ENCODE peak calls at places on chromosome X, in ten cellular contexts. Z is lower leg skin; T is fibroblast of the aortic adventitia; L is A549; C is cardiac fibroblast; W is activated CD8-positive, alpha-beta T cell treated with anti-CD3 and anti-CD28 coated beads for 36 hours; N is breast epithelium; J is CD8-positive, alpha-beta T cell; Q is fibroblast of pulmonary artery; K is AG09309. R is an unnamed sample.
A peak's percentile ranks its signal among the peaks of the same experiment; 100 is the strongest.

GRCh38 chrX:73182502-73183114 is 32.0 kb downstream of the NAP1L2 start:
- DNase-seq in Z (no peak), T (no peak), L (no peak), C (no peak), W (no peak), N (no peak), J (no peak), Q (no peak), K (no peak), R (no peak)

GRCh38 chrX:44462851-44463250 is 79.8 kb downstream of the FUNDC1 start:
- DNase-seq in Z (peak; percentile 18), T (peak; percentile 6), L (no peak), C (peak; percentile 4), W (no peak), N (no peak), J (no peak), Q (peak; percentile 15), K (no peak), R (no peak)

GRCh38 chrX:119880076-119880475 is 8.4 kb downstream of the NDUFA1 start:
- DNase-seq in Z (no peak), T (no peak), L (no peak), C (no peak), W (peak; percentile 31), N (no peak), J (no peak), Q (no peak), K (no peak), R (no peak)

GRCh38 chrX:50469206-50469605 is 1.4 kb downstream of the DGKK start:
- DNase-seq in Z (no peak), T (no peak), L (no peak), C (no peak), W (no peak), N (no peak), J (no peak), Q (no peak), K (no peak), R (no peak)

GRCh38 chrX:9466115-9466495 is 1.2 kb downstream of the TBL1X start:
- DNase-seq in Z (peak; percentile 32), T (no peak), L (peak; percentile 32), C (peak; percentile 27), W (peak; percentile 37), N (no peak), J (peak; percentile 21), Q (no peak), K (no peak), R (no peak)

GRCh38 chrX:126064901-126065541 is 101.1 kb downstream of the DCAF12L2 start:
- DNase-seq in Z (no peak), T (no peak), L (no peak), C (no peak), W (no peak), N (no peak), J (peak; percentile 14), Q (no peak), K (no peak), R (no peak)

GRCh38 chrX:8341814-8342590 is 122.6 kb upstream of the VCX3B start:
- DNase-seq in Z (peak; percentile 13), T (no peak), L (no peak), C (peak; percentile 7), W (no peak), N (no peak), J (no peak), Q (peak; percentile 10), K (no peak), R (no peak)

GRCh38 chrX:54708404-54708803 is 89.7 kb downstream of the ITIH6 start:
- DNase-seq in Z (no peak), T (no peak), L (no peak), C (no peak), W (no peak), N (no peak), J (no peak), Q (no peak), K (no peak), R (no peak)

DNA sequence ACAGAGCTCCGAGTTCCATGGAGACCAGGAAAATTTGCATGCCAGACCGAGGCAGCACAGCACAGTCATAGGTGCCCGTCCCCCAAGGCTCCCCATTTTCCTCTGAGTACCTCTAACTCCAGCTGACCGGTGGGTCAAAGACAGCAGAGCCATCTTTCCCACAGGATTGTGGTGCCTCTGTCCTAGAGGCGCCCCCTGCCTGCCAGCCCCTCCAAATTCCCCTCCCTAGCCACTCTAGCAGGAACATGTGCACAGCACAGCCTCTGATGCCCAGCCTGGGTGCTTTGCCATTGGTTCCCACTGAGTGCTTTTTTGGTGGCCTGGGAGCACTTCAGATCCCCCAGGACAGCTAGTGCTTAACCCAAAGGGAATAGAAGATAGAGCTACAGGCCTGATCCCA is 368.5 kb upstream of the PABPC5 start:
- DNase-seq in Z (no peak), T (no peak), L (no peak), C (no peak), W (no peak), N (no peak), J (no peak), Q (no peak), K (no peak), R (no peak)
- TF ChIP-seq CTCF in Z (no peak), T (no peak), L (no peak), C (no peak), W (no peak), N (no peak), J (no peak), Q (no peak), K (no peak), R (no peak)

GRCh38 chrX:153394595-153394994 is 6.6 kb downstream of the PNMA6E start:
- DNase-seq in Z (no peak), T (no peak), L (no peak), C (no peak), W (no peak), N (no peak), J (no peak), Q (no peak), K (no peak), R (no peak)

GRCh38 chrX:153388722-153389459 is 12.3 kb downstream of the PNMA6E start:
- DNase-seq in Z (no peak), T (no peak), L (no peak), C (no peak), W (no peak), N (no peak), J (no peak), Q (no peak), K (no peak), R (no peak)

GRCh38 chrX:153396320-153397195 is 4.6 kb downstream of the PNMA6E start:
- DNase-seq in Z (no peak), T (no peak), L (no peak), C (no peak), W (no peak), N (no peak), J (no peak), Q (no peak), K (no peak), R (no peak)

GRCh38 chrX:153395613-153396319 is 5.4 kb downstream of the PNMA6E start:
- DNase-seq in Z (no peak), T (no peak), L (no peak), C (no peak), W (no peak), N (no peak), J (no peak), Q (no peak), K (no peak), R (no peak)

DNA sequence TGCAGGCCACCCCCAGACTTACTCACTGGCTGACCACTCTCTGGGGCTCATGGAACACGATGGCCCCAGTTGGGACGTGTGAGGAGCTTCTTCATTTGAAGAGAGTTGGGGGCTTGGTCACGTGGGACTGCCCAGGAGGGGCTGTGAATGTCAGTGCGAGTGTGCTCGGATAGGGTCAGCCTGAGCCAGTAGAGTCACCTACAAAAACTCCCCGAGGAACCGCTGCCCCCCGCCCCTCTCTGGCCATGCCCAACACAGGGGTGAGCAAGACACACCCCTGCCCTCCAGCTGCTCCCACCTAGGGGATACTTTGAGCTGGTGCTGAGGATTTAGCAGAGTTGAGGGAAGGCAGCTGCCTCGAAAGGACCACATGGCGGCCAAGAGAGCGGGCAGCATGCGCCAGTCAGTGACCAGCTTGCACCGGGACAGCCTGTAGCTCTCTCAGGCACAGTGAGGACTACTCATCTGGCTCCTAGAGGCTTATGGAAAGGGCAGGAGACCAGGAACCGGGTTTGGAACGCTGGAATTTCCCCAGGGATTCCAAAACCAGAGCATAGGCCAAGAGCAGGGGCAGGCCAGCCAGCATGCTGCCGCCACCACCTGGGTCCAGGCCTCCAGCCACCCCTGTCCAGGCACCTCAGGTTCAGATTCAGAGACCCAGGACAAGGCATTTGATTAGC is 8.4 kb downstream of the PNMA6E start:
- DNase-seq in Z (no peak), T (no peak), L (no peak), C (no peak), W (no peak), N (no peak), J (no peak), Q (no peak), K (no peak), R (no peak)
- TF ChIP-seq CTCF in Z (no peak), T (no peak), L (no peak), C (no peak), W (no peak), N (no peak), J (no peak), Q (no peak), K (no peak), R (no peak)

GRCh38 chrX:57817302-57817701 is 93.0 kb downstream of the ZXDA start:
- DNase-seq in Z (no peak), T (peak; percentile 2), L (no peak), C (peak; percentile 4), W (no peak), N (no peak), J (no peak), Q (peak; percentile 11), K (no peak), R (no peak)

GRCh38 chrX:57822398-57822797 is 87.9 kb downstream of the ZXDA start:
- DNase-seq in Z (no peak), T (no peak), L (no peak), C (no peak), W (no peak), N (no peak), J (no peak), Q (no peak), K (no peak), R (no peak)

DNA sequence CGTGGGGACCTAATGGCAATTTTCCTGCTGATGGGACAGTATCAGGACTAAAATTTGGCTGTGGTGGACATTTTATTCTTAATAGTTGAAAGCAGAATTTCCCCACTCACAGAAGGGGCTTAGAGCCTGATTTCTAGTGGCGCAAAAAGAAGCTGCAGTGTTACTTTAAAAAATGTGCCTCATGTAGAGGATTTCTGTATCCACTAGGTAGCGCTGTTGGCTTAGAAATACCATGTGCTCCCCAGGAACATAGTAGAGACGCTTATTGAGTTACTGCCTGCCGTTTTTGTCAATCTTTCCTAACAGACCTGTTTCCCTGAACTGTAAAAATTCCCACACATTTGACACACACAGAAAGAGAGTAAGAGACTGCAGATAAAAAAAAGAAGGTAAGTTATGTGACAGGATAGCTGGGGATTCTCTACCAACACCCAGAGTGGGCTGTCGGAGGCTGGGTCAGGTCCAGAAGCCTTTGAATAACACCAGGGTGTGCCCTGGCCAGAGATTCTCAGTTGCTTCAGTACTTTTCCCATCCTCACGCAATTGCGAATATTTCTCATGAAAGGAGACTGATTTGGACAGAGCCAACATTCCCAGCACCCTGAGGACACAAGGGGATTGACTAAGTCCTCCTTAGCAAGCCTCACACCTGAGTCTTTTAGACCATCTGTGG is 88.4 kb downstream of the ZXDA start:
- DNase-seq in Z (peak; percentile 30), T (peak; percentile 78), L (peak; percentile 66), C (peak; percentile 71), W (peak; percentile 33), N (no peak), J (no peak), Q (peak; percentile 76), K (peak; percentile 29), R (no peak)
- TF ChIP-seq CTCF in Z (no peak), T (peak; percentile 55), L (peak; percentile 54), C (peak; percentile 38), W (peak; percentile 52), N (peak; percentile 67), J (peak; percentile 58), Q (peak; percentile 57), K (peak; percentile 59), R (peak; percentile 60)

GRCh38 chrX:7147978-7148824 is at the start of gene PUDP:
- DNase-seq in Z (peak; percentile 56), T (peak; percentile 86), L (peak; percentile 78), C (peak; percentile 82), W (peak; percentile 82), N (peak; percentile 68), J (peak; percentile 85), Q (peak; percentile 81), K (peak; percentile 40), R (peak; percentile 36)
- TF ChIP-seq CTCF in Z (no peak), T (peak; percentile 38), L (no peak), C (no peak), W (no peak), N (peak; percentile 22), J (no peak), Q (no peak), K (peak; percentile 16), R (no peak)

R was measured in D721Med.